ENCODE peak calls at places on chromosomes 5 and 9, in four cellular contexts. V is HepG2, L is K562, H is SK-N-SH. C is an unnamed sample.

GRCh38 chr9:37163299-37163698 is 42.9 kb downstream of the ZCCHC7 start:
- DNase-seq in V (no peak), L (no peak), H (no peak), C (no peak)

GRCh38 chr9:132238026-132238972 is 76.4 kb downstream of the NTNG2 start:
- DNase-seq in V (no peak), L (no peak), H (no peak), C (no peak)

GRCh38 chr5:1137567-1138444 is 25.9 kb upstream of the SLC12A7 start:
- DNase-seq in V (no peak), L (peak), H (no peak), C (no peak)

GRCh38 chr5:2797160-2797559 is 45.7 kb upstream of the IRX2 start:
- DNase-seq in V (no peak), L (no peak), H (no peak), C (no peak)

GRCh38 chr9:13588151-13589043 is 308.9 kb upstream of the MPDZ start:
- DNase-seq in V (no peak), L (no peak), H (no peak), C (no peak)

GRCh38 chr9:85897853-85898252 is 43.1 kb upstream of the NAA35 start:
- DNase-seq in V (no peak), L (no peak), H (no peak), C (no peak)

GRCh38 chr5:171705036-171705435 is 80.6 kb upstream of the SMIM23 start:
- DNase-seq in V (no peak), L (no peak), H (no peak), C (no peak)

GRCh38 chr9:124975131-124975530 is 34.2 kb upstream of the GOLGA1 start:
- DNase-seq in V (no peak), L (no peak), H (no peak), C (no peak)

GRCh38 chr9:110635589-110635988 is 33.0 kb upstream of the MUSK start:
- DNase-seq in V (no peak), L (no peak), H (no peak), C (no peak)

GRCh38 chr5:172666251-172666650 is 25.2 kb downstream of the NEURL1B start:
- DNase-seq in V (peak), L (peak), H (no peak), C (peak)

GRCh38 chr5:138491669-138492551 is 26.6 kb downstream of the EGR1 start:
- DNase-seq in V (peak), L (peak), H (peak), C (peak)

GRCh38 chr5:175902013-175902412 is 30.6 kb downstream of the CPLX2 start:
- DNase-seq in V (no peak), L (no peak), H (no peak), C (no peak)

GRCh38 chr9:76369583-76369982 is 24.6 kb downstream of the RFK start:
- DNase-seq in V (peak), L (peak), H (peak), C (no peak)

GRCh38 chr9:16868706-16869105 is 1.8 kb downstream of the BNC2 start:
- DNase-seq in V (no peak), L (no peak), H (no peak), C (no peak)

GRCh38 chr5:137395011-137395755 is 103.9 kb downstream of the SPOCK1 start:
- DNase-seq in V (no peak), L (no peak), H (peak), C (no peak)

GRCh38 chr9:112754578-112754977 is 4.0 kb downstream of the SNX30 start:
- DNase-seq in V (no peak), L (no peak), H (no peak), C (no peak)

GRCh38 chr9:137055385-137056364 is 1.8 kb upstream of the ENTPD2 start:
- DNase-seq in V (peak), L (no peak), H (peak), C (no peak)

GRCh38 chr5:72415926-72416325 is 91.3 kb downstream of the ZNF366 start:
- DNase-seq in V (no peak), L (no peak), H (no peak), C (no peak)

GRCh38 chr5:67206381-67207328 is 10.1 kb upstream of the CD180 start:
- DNase-seq in V (peak), L (peak), H (no peak), C (no peak)

GRCh38 chr5:96226941-96227552 is 206.0 kb downstream of the PCSK1 start:
- DNase-seq in V (no peak), L (no peak), H (no peak), C (no peak)

GRCh38 chr5:1808466-1808865 is 7.3 kb downstream of the NDUFS6 start:
- DNase-seq in V (no peak), L (no peak), H (no peak), C (no peak)

GRCh38 chr5:170135796-170136490 is 30.2 kb downstream of the FOXI1 start:
- DNase-seq in V (no peak), L (no peak), H (no peak), C (no peak)

GRCh38 chr5:64788156-64788555 is 19.4 kb downstream of the CWC27 start:
- DNase-seq in V (no peak), L (no peak), H (no peak), C (no peak)

GRCh38 chr9:75198436-75198835 is 110.1 kb downstream of the OSTF1 start:
- DNase-seq in V (no peak), L (peak), H (peak), C (peak)

GRCh38 chr5:132761321-132762240 is 14.4 kb downstream of the CCNI2 start:
- DNase-seq in V (no peak), L (no peak), H (no peak), C (no peak)

GRCh38 chr9:94945191-94946144 is 219.0 kb downstream of the AOPEP start:
- DNase-seq in V (no peak), L (peak), H (no peak), C (no peak)

GRCh38 chr5:6377582-6378127 is 692 bp downstream of the MED10 start:
- DNase-seq in V (peak), L (no peak), H (no peak), C (no peak)
- TF ChIP-seq FOXJ3 in V (no peak), L (no peak), H (no peak), C (no peak)

DNA sequence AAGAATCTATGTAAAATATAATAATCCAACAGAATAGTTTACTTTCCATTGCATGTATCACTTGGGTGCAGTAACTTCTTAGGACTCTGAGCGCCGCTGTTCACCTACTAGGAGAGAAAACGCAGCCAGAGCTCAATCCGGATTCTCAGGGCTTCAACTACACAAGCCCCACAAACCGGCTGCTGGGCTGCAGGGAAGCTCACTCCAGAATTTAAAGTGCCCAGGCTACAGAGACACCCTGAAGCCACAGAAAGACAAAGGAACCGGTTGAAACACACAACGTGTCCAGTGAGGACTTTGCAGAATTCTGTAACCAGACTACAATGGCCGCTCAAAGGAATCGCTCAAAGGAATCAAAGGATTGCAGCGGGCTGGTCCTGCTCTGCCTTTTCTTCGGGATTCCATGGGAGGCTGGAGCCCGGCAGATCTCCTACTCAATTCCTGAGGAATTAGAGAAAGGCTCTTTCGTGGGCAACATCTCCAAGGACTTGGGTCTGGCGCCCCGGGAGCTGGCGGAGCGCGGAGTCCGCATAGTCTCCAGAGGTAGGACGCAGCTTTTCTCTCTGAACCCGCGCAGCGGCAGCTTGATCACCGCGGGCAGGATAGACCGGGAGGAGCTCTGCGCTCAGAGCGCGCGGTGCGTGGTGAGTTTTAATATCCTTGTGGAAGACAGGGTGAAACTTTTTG is at the start of gene PCDHGA10:
- DNase-seq in V (peak), L (peak), H (no peak), C (peak)
- TF ChIP-seq FOXJ3 in V (no peak), L (no peak), H (no peak), C (no peak)

GRCh38 chr5:45696206-45696836 is at the start of gene HCN1:
- DNase-seq in V (peak), L (peak), H (peak), C (peak)
- TF ChIP-seq FOXJ3 in V (no peak), L (no peak), H (no peak), C (no peak)

GRCh38 chr5:38208782-38209378 is 49.5 kb upstream of the EGFLAM start:
- DNase-seq in V (peak), L (peak), H (peak), C (peak)
- TF ChIP-seq FOXJ3 in V (no peak), L (no peak), H (no peak), C (no peak)

GRCh38 chr5:117220730-117221129 is 646.1 kb upstream of the SEMA6A start:
- DNase-seq in V (no peak), L (no peak), H (no peak), C (no peak)
- TF ChIP-seq FOXJ3 in V (no peak), L (no peak), H (no peak), C (no peak)

GRCh38 chr9:88950341-88951141 is 40.7 kb upstream of the S1PR3 start:
- DNase-seq in V (peak), L (no peak), H (no peak), C (no peak)
- TF ChIP-seq FOXJ3 in V (no peak), L (no peak), H (no peak), C (no peak)

GRCh38 chr5:56319281-56320242 is 86.4 kb upstream of the ANKRD55 start:
- DNase-seq in V (peak), L (no peak), H (no peak), C (no peak)

GRCh38 chr5:56320686-56321085 is 87.6 kb upstream of the ANKRD55 start:
- DNase-seq in V (no peak), L (no peak), H (no peak), C (no peak)

GRCh38 chr5:56322592-56322991 is 89.5 kb upstream of the ANKRD55 start:
- DNase-seq in V (no peak), L (no peak), H (no peak), C (no peak)

GRCh38 chr5:56323505-56323904 is 90.4 kb upstream of the ANKRD55 start:
- DNase-seq in V (peak), L (no peak), H (peak), C (no peak)

DNA sequence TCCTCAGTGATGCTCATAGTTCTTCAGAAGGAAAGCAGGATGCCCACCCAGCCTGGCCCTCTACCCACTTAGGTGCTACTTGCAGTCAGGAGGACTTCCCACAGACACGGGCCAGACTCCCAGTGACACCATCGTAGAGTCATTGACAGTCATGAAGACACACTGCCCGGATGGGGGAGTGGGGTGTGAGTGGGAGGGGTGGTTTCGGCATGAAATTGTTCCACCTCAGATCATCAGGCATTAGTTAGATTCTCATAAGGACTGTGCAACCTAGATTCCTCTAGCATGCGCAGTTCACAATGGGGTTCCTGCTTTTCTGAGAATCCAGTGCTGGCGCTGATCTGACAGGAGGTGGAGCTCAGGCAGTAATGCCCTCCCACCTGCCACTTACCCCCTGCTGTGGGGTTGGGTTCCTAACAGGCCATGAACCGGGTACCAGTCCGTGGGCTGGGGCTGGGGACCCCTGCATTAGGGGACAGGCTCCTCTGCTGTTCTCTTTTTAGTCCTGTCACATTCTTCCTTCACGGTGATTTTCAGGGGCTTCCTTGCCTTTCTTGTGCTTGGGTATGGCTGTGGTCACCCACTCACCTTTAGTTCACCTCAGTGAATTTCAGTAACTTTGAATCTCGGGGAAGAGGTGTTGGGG is 88.2 kb upstream of the ANKRD55 start:
- DNase-seq in V (no peak), L (peak), H (no peak), C (no peak)
- TF ChIP-seq FOXJ3 in V (no peak), L (no peak), H (no peak), C (no peak)

DNA sequence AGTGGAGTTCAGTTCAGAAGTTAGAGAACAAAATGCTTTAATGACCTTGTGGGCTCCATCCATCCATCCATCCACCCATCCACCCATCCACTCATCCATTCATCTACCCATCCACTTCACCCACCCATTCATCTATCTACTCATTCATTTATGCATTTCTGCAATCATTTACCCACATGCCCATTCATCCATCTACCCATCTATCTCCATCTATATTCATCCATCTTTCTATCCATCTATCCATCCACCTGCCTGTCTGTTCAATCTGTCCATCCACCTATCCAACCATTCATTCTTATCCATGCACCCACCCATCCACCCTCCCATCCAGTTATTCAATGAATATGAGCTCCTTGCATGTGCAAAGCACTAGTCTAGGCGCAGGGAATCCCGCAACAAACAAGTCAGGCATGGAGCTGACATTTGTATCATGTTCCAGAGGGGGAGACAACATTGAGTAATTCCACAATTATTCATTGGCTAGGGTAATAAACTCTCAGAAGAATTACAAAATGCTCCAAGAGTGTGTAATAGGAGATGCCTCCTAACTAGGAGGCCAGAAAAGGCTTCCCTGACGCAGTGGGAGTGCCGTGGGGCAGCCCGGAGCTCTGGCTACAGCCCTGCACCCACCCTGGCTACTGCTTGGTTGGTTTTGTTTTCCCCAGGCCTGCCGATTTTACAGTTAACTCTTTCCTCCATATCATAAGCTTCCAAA is 211.2 kb downstream of the NXNL2 start:
- DNase-seq in V (no peak), L (no peak), H (no peak), C (no peak)
- TF ChIP-seq FOXJ3 in V (no peak), L (no peak), H (no peak), C (no peak)

GRCh38 chr5:40080191-40080590 is 599.5 kb upstream of the PTGER4 start:
- DNase-seq in V (no peak), L (no peak), H (no peak), C (no peak)

GRCh38 chr5:40078907-40079575 is 600.7 kb upstream of the PTGER4 start:
- DNase-seq in V (no peak), L (no peak), H (no peak), C (no peak)

GRCh38 chr5:40071870-40072269 is 607.8 kb upstream of the PTGER4 start:
- DNase-seq in V (no peak), L (no peak), H (no peak), C (no peak)

GRCh38 chr5:40073927-40074326 is 605.8 kb upstream of the PTGER4 start:
- DNase-seq in V (no peak), L (no peak), H (no peak), C (no peak)

DNA sequence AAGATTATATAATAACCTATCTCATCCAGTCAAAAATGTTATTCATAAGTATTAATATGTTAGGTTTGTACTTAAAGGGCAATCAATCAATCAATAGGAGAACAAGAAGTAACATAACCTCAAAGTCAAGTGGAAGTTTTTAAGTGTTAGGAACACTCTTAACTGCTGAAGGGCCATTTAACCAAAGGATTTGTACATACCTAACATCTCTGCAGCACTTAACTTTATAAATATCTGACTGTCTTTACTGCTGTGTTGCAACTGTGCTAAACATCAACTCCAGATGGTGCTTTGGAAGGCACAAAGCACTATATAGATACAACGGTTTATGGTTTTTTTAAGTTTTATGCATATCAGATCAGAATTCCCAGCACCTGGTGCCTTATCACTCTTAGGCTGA is 604.9 kb upstream of the PTGER4 start:
- DNase-seq in V (no peak), L (no peak), H (no peak), C (no peak)
- TF ChIP-seq FOXJ3 in V (no peak), L (no peak), H (no peak), C (no peak)